ENCODE peak calls at places on chromosomes 3 and 15, in eight cellular contexts. A, H, J, N, B, C, V and W are unnamed samples.

GRCh38 chr3:149058602-149059001 is 27.7 kb downstream of the HLTF start:
- DNase-seq in A (no peak), H (no peak), J (no peak), N (no peak), B (no peak), C (no peak), V (peak; percentile 25), W (no peak)

GRCh38 chr15:40536501-40536900 is 28.3 kb downstream of the CCDC32 start:
- DNase-seq in A (no peak), H (no peak), J (no peak), N (no peak), B (no peak), C (no peak), V (no peak), W (peak; percentile 47)

GRCh38 chr3:143775401-143775970 is 72.8 kb downstream of the SLC9A9 start:
- DNase-seq in A (no peak), H (no peak), J (peak; percentile 52), N (no peak), B (no peak), C (peak; percentile 65), V (peak; percentile 61), W (peak; percentile 57)

GRCh38 chr15:97866994-97867393 is 93.5 kb upstream of the ARRDC4 start:
- DNase-seq in A (no peak), H (no peak), J (no peak), N (no peak), B (no peak), C (no peak), V (no peak), W (no peak)

GRCh38 chr15:46685681-46686080 is 1031.6 kb upstream of the SEMA6D start:
- DNase-seq in A (no peak), H (no peak), J (no peak), N (no peak), B (no peak), C (no peak), V (no peak), W (no peak)

GRCh38 chr15:74725241-74725774 is at the start of gene CYP1A1:
- DNase-seq in A (peak; percentile 77), H (peak; percentile 18), J (peak; percentile 47), N (peak; percentile 82), B (no peak), C (peak; percentile 44), V (no peak), W (peak; percentile 73)

GRCh38 chr3:143763568-143764162 is 84.6 kb downstream of the SLC9A9 start:
- DNase-seq in A (no peak), H (no peak), J (no peak), N (no peak), B (no peak), C (no peak), V (no peak), W (peak; percentile 16)

GRCh38 chr3:127412578-127413317 is 124.9 kb upstream of the PRR20G start:
- DNase-seq in A (no peak), H (no peak), J (no peak), N (peak; percentile 18), B (no peak), C (no peak), V (no peak), W (no peak)

GRCh38 chr15:40421246-40422157 is 15.9 kb downstream of the IVD start:
- DNase-seq in A (peak; percentile 92), H (peak; percentile 75), J (peak; percentile 74), N (peak; percentile 88), B (peak; percentile 60), C (peak; percentile 80), V (peak; percentile 91), W (peak; percentile 83)

GRCh38 chr3:193897288-193897687 is 238.7 kb upstream of the HES1 start:
- DNase-seq in A (no peak), H (no peak), J (no peak), N (no peak), B (no peak), C (no peak), V (no peak), W (no peak)

GRCh38 chr3:148757238-148757930 is 59.7 kb downstream of the AGTR1 start:
- DNase-seq in A (no peak), H (no peak), J (peak; percentile 23), N (no peak), B (no peak), C (no peak), V (no peak), W (peak; percentile 16)

GRCh38 chr15:40984963-40985362 is 31.7 kb downstream of the CHAC1 start:
- DNase-seq in A (no peak), H (no peak), J (no peak), N (no peak), B (no peak), C (no peak), V (no peak), W (no peak)

GRCh38 chr3:59660376-59660775 is 610.6 kb upstream of the CFAP20DC start:
- DNase-seq in A (no peak), H (no peak), J (no peak), N (no peak), B (no peak), C (no peak), V (no peak), W (peak; percentile 16)

GRCh38 chr15:77118787-77119410 is 48.0 kb upstream of the TSPAN3 start:
- DNase-seq in A (no peak), H (no peak), J (peak; percentile 59), N (no peak), B (no peak), C (peak; percentile 66), V (peak; percentile 60), W (peak; percentile 80)

GRCh38 chr3:171551296-171551695 is 91.1 kb upstream of the TNIK start:
- DNase-seq in A (no peak), H (no peak), J (no peak), N (no peak), B (no peak), C (no peak), V (no peak), W (no peak)

GRCh38 chr15:98874773-98875172 is 132.8 kb downstream of the PGPEP1L start:
- DNase-seq in A (no peak), H (no peak), J (no peak), N (no peak), B (no peak), C (no peak), V (no peak), W (no peak)

GRCh38 chr3:30199096-30199734 is 407.2 kb upstream of the TGFBR2 start:
- DNase-seq in A (peak; percentile 76), H (peak; percentile 50), J (peak; percentile 23), N (peak; percentile 61), B (peak; percentile 81), C (peak; percentile 87), V (peak; percentile 28), W (peak; percentile 86)

GRCh38 chr3:52531636-52532516 is 1.8 kb downstream of the NT5DC2 start:
- DNase-seq in A (peak; percentile 65), H (no peak), J (no peak), N (no peak), B (no peak), C (no peak), V (no peak), W (no peak)

GRCh38 chr3:72997421-72997961 is 880 bp downstream of the PPP4R2 start:
- DNase-seq in A (no peak), H (peak; percentile 19), J (peak; percentile 33), N (no peak), B (no peak), C (peak; percentile 64), V (peak; percentile 48), W (peak; percentile 78)

GRCh38 chr3:181316481-181316880 is 326.9 kb upstream of the DNAJC19 start:
- DNase-seq in A (no peak), H (no peak), J (no peak), N (no peak), B (no peak), C (peak; percentile 52), V (no peak), W (peak; percentile 20)

GRCh38 chr15:63598467-63599400 is 1.5 kb downstream of the FBXL22 start:
- DNase-seq in A (no peak), H (no peak), J (no peak), N (no peak), B (no peak), C (peak; percentile 76), V (no peak), W (peak; percentile 58)

GRCh38 chr3:185824051-185824466 is 783 bp downstream of the IGF2BP2 start:
- DNase-seq in A (no peak), H (no peak), J (no peak), N (peak; percentile 57), B (no peak), C (peak; percentile 52), V (peak; percentile 32), W (no peak)

GRCh38 chr3:38008971-38009580 is 18.5 kb downstream of the VILL start:
- DNase-seq in A (no peak), H (no peak), J (no peak), N (peak; percentile 43), B (no peak), C (no peak), V (no peak), W (no peak)

GRCh38 chr3:104596551-104596950 is 770.2 kb upstream of the ALCAM start:
- DNase-seq in A (no peak), H (no peak), J (peak; percentile 10), N (no peak), B (no peak), C (peak; percentile 52), V (peak; percentile 10), W (peak; percentile 70)

GRCh38 chr3:29406433-29406832 is 125.6 kb downstream of the RBMS3 start:
- DNase-seq in A (no peak), H (no peak), J (no peak), N (no peak), B (no peak), C (no peak), V (no peak), W (no peak)

GRCh38 chr3:188916934-188917391 is 254.8 kb upstream of the TPRG1 start:
- DNase-seq in A (no peak), H (no peak), J (no peak), N (no peak), B (no peak), C (no peak), V (no peak), W (no peak)

GRCh38 chr3:17489139-17489538 is 253.3 kb downstream of the TBC1D5 start:
- DNase-seq in A (no peak), H (no peak), J (no peak), N (no peak), B (no peak), C (no peak), V (no peak), W (no peak)

GRCh38 chr15:36529296-36530011 is 50.0 kb upstream of the CDIN1 start:
- DNase-seq in A (no peak), H (no peak), J (no peak), N (no peak), B (no peak), C (no peak), V (peak; percentile 20), W (no peak)

GRCh38 chr15:82128401-82129143 is 82.8 kb upstream of the MEX3B start:
- DNase-seq in A (no peak), H (no peak), J (no peak), N (no peak), B (no peak), C (no peak), V (no peak), W (no peak)

GRCh38 chr3:27720899-27721716 is 1.0 kb downstream of the EOMES start:
- DNase-seq in A (no peak), H (no peak), J (no peak), N (no peak), B (no peak), C (peak; percentile 28), V (no peak), W (no peak)

GRCh38 chr3:46378426-46378942 is 7.7 kb downstream of the CCR5 start:
- DNase-seq in A (peak; percentile 85), H (peak; percentile 45), J (no peak), N (peak; percentile 71), B (no peak), C (peak; percentile 73), V (peak; percentile 56), W (peak; percentile 82)